ENCODE peak calls at places on chromosomes 3 and 15, in eight cellular contexts. J is uterus, T is vagina, Q is ovary, K is tibial artery, Z is iPS DF 6.9, V is body of pancreas, O is esophagus squamous epithelium. G is an unnamed sample. For H3K9me3 and H3K4me1, the result is how much of the 10 kb centered on the place peaks cover.

GRCh38 chr3:15295506-15295905 is 36.9 kb downstream of the SH3BP5 start:
- DNase-seq in J (no peak), T (no peak), Q (no peak), K (peak), Z (no peak), V (no peak), O (no peak), G (no peak)

GRCh38 chr3:36540898-36541518 is 160.7 kb downstream of the STAC start:
- DNase-seq in J (no peak), T (no peak), Q (no peak), K (no peak), Z (no peak), V (no peak), O (no peak), G (no peak)

GRCh38 chr3:24225027-24225743 is 269.5 kb downstream of the THRB start:
- DNase-seq in J (no peak), T (peak), Q (no peak), K (no peak), Z (no peak), V (no peak), O (no peak), G (no peak)

GRCh38 chr3:171282041-171282440 is 178.2 kb downstream of the TNIK start:
- DNase-seq in J (no peak), T (no peak), Q (no peak), K (no peak), Z (no peak), V (no peak), O (no peak), G (no peak)

GRCh38 chr3:13221491-13221890 is 148.3 kb upstream of the IQSEC1 start:
- DNase-seq in J (no peak), T (no peak), Q (no peak), K (no peak), Z (no peak), V (no peak), O (no peak), G (no peak)

GRCh38 chr3:30017882-30018281 is 588.5 kb upstream of the TGFBR2 start:
- DNase-seq in J (no peak), T (no peak), Q (no peak), K (no peak), Z (no peak), V (no peak), O (no peak), G (no peak)

GRCh38 chr3:132090921-132091320 is 56.1 kb upstream of the CPNE4 start:
- DNase-seq in J (no peak), T (no peak), Q (no peak), K (no peak), Z (no peak), V (no peak), O (no peak), G (no peak)

GRCh38 chr3:150158974-150159625 is 188.4 kb upstream of the PFN2 start:
- DNase-seq in J (no peak), T (no peak), Q (no peak), K (no peak), Z (no peak), V (peak), O (no peak), G (no peak)

GRCh38 chr3:88957751-88958452 is 149.5 kb upstream of the EPHA3 start:
- DNase-seq in J (no peak), T (no peak), Q (no peak), K (no peak), Z (no peak), V (no peak), O (no peak), G (no peak)

GRCh38 chr3:160343132-160343531 is 55.9 kb downstream of the IFT80 start:
- DNase-seq in J (no peak), T (no peak), Q (no peak), K (no peak), Z (no peak), V (no peak), O (no peak), G (no peak)

GRCh38 chr3:120101624-120102023 is 7.4 kb upstream of the GSK3B start:
- DNase-seq in J (no peak), T (no peak), Q (no peak), K (no peak), Z (no peak), V (no peak), O (no peak), G (no peak)

GRCh38 chr3:10816863-10817253 is 830 bp downstream of the SLC6A11 start:
- DNase-seq in J (no peak), T (no peak), Q (no peak), K (no peak), Z (no peak), V (no peak), O (no peak), G (no peak)

GRCh38 chr15:38588672-38589071 is 24.1 kb upstream of the RASGRP1 start:
- DNase-seq in J (no peak), T (no peak), Q (no peak), K (no peak), Z (no peak), V (no peak), O (no peak), G (no peak)

GRCh38 chr3:127030328-127031045 is 47.6 kb downstream of the PLXNA1 start:
- DNase-seq in J (no peak), T (no peak), Q (no peak), K (no peak), Z (no peak), V (no peak), O (no peak), G (no peak)

GRCh38 chr3:35664460-35664919 is 25.2 kb downstream of the ARPP21 start:
- DNase-seq in J (peak), T (no peak), Q (peak), K (peak), Z (no peak), V (peak), O (no peak), G (peak)

GRCh38 chr3:9808345-9809037 is 1.6 kb upstream of the TTLL3 start:
- DNase-seq in J (no peak), T (no peak), Q (no peak), K (no peak), Z (no peak), V (no peak), O (no peak), G (no peak)

GRCh38 chr3:42778644-42779043 is 5.6 kb upstream of the CCDC13 start:
- DNase-seq in J (peak), T (peak), Q (no peak), K (no peak), Z (no peak), V (no peak), O (no peak), G (no peak)

GRCh38 chr3:45100998-45101407 is 45.2 kb downstream of the CDCP1 start:
- DNase-seq in J (no peak), T (no peak), Q (no peak), K (no peak), Z (no peak), V (no peak), O (no peak), G (no peak)

GRCh38 chr3:45367451-45367850 is 20.9 kb upstream of the LARS2 start:
- DNase-seq in J (no peak), T (no peak), Q (no peak), K (no peak), Z (no peak), V (no peak), O (no peak), G (no peak)

GRCh38 chr15:62099171-62099601 is 32.4 kb downstream of the C2CD4A start:
- DNase-seq in J (no peak), T (no peak), Q (no peak), K (no peak), Z (no peak), V (no peak), O (no peak), G (no peak)

GRCh38 chr3:177478170-177478859 is 281.0 kb upstream of the TBL1XR1 start:
- DNase-seq in J (peak), T (no peak), Q (no peak), K (peak), Z (no peak), V (peak), O (no peak), G (no peak)

GRCh38 chr3:65979152-65979551 is 59.6 kb downstream of the MAGI1 start:
- DNase-seq in J (no peak), T (no peak), Q (no peak), K (peak), Z (no peak), V (no peak), O (no peak), G (no peak)

GRCh38 chr3:48798998-48799397 is 48.7 kb downstream of the PRKAR2A start:
- DNase-seq in J (no peak), T (no peak), Q (no peak), K (no peak), Z (no peak), V (peak), O (no peak), G (no peak)

GRCh38 chr3:127792664-127793292 is 29.5 kb downstream of the MGLL start:
- DNase-seq in J (peak), T (no peak), Q (no peak), K (peak), Z (no peak), V (no peak), O (no peak), G (peak)

GRCh38 chr3:179833294-179833693 is 180.5 kb downstream of the USP13 start:
- DNase-seq in J (no peak), T (no peak), Q (no peak), K (no peak), Z (no peak), V (no peak), O (no peak), G (no peak)

GRCh38 chr3:153052096-153052460 is 109.9 kb upstream of the RAP2B start:
- DNase-seq in J (peak), T (no peak), Q (no peak), K (peak), Z (no peak), V (no peak), O (no peak), G (no peak)

GRCh38 chr3:157166559-157166958 is 6.6 kb upstream of the CCNL1 start:
- DNase-seq in J (no peak), T (no peak), Q (no peak), K (no peak), Z (no peak), V (no peak), O (no peak), G (no peak)

GRCh38 chr3:73432021-73432722 is 192.6 kb downstream of the PDZRN3 start:
- DNase-seq in J (peak), T (peak), Q (no peak), K (no peak), Z (peak), V (no peak), O (no peak), G (no peak)

GRCh38 chr3:41502461-41502860 is 303.2 kb downstream of the CTNNB1 start:
- DNase-seq in J (no peak), T (no peak), Q (no peak), K (no peak), Z (no peak), V (no peak), O (no peak), G (no peak)

GRCh38 chr3:150970665-150971327 is 1.7 kb downstream of the CLRN1 start:
- DNase-seq in J (no peak), T (no peak), Q (no peak), K (no peak), Z (no peak), V (no peak), O (no peak), G (no peak)

GRCh38 chr3:38039101-38039898 is at the start of gene DLEC1:
- DNase-seq in J (peak), T (no peak), Q (peak), K (peak), Z (no peak), V (peak), O (peak), G (peak)

GRCh38 chr3:10262027-10262426 is 13.8 kb downstream of the TATDN2 start:
- DNase-seq in J (no peak), T (no peak), Q (no peak), K (no peak), Z (no peak), V (no peak), O (no peak), G (no peak)

DNA sequence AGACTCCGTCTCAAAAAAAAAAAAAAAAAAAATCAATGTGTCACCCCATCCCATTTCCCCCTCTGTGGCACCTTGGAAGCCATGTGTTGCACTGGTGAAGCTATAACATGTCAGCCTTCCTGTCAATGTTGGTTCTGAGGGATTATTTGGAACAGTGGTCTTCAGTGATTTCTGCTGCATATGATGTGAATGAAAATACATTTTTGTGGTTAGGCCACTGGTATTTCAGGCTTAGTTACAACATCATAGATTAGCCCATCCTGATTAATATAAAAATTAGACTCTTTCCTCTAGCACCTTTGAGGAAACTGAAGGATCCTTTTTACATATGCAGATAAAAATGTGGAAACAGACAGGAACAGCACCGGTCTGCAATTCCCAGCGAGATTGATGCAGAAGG is 94.6 kb downstream of the RFX7 start:
- DNase-seq in J (no peak), T (no peak), Q (no peak), K (no peak), Z (no peak), V (no peak), O (no peak), G (no peak)
- H3K9me3 ChIP-seq in J (under half), T (under half), Q (under half), K (under half), Z (under half), V (under half), O (under half), G (under half)

GRCh38 chr3:144564011-144564410 is 592.4 kb downstream of the DIPK2A start:
- DNase-seq in J (no peak), T (no peak), Q (no peak), K (no peak), Z (no peak), V (no peak), O (no peak), G (no peak)
- H3K4me1 ChIP-seq in J (under half), T (under half), Q (under half), K (under half), Z (under half), V (under half), O (under half), G (under half)

GRCh38 chr15:95296626-95297025 is 1033.9 kb upstream of the NR2F2 start:
- DNase-seq in J (no peak), T (no peak), Q (no peak), K (no peak), Z (no peak), V (no peak), O (no peak), G (no peak)

GRCh38 chr15:95292790-95293450 is 1037.6 kb upstream of the NR2F2 start:
- DNase-seq in J (no peak), T (no peak), Q (no peak), K (no peak), Z (no peak), V (no peak), O (no peak), G (no peak)

GRCh38 chr15:95298729-95299128 is 1031.8 kb upstream of the NR2F2 start:
- DNase-seq in J (no peak), T (no peak), Q (no peak), K (no peak), Z (no peak), V (no peak), O (no peak), G (no peak)

GRCh38 chr15:95295311-95295710 is 1035.2 kb upstream of the NR2F2 start:
- DNase-seq in J (no peak), T (no peak), Q (no peak), K (no peak), Z (no peak), V (no peak), O (no peak), G (no peak)

DNA sequence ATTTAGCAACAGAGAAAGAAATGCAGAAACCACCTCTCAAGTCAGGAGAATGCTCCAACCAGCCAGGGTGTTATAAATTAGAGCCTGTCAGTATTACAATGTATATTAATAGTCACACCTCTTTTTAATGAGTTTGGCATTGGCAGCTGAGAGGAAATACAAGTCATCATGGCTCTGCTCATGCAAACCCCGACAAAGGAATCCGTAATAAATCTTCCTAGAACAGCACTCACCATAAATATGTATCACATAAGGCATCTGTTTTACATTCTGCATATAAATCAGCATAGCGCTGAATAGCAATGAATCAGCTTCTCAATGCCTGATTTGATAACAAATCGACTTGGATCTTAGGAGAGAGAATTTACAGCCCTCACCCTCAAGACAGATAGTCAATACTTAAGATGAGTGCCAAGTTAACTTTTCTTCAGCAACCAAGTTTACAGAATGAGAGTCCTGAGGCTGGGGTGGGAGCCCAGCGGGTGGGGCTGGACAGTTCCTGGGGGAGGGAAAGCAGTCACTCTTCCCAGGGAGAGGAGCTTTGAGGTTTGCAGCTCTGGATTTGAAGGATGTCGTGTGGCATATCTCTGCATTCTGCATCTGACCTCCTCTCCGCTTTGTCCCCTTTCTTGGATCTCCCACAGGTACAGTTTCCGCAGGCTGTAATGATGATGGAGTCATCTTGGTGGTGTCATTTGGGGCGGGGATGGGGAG is 1034.4 kb upstream of the NR2F2 start:
- DNase-seq in J (no peak), T (no peak), Q (no peak), K (no peak), Z (no peak), V (no peak), O (no peak), G (no peak)
- H3K4me3 ChIP-seq in J (no peak), T (no peak), Q (no peak), K (no peak), Z (no peak), V (no peak), O (no peak), G (no peak)

GRCh38 chr15:50891159-50891558 is 17.3 kb upstream of the AP4E1 start:
- DNase-seq in J (no peak), T (no peak), Q (no peak), K (no peak), Z (no peak), V (no peak), O (no peak), G (no peak)
- H3K9me3 ChIP-seq in J (under half), T (under half), Q (under half), K (under half), Z (under half), V (under half), O (under half), G (under half)

GRCh38 chr15:98853593-98854420 is 153.8 kb downstream of the PGPEP1L start:
- DNase-seq in J (no peak), T (no peak), Q (peak), K (no peak), Z (no peak), V (no peak), O (no peak), G (peak)

GRCh38 chr15:98855067-98855814 is 152.4 kb downstream of the PGPEP1L start:
- DNase-seq in J (no peak), T (no peak), Q (no peak), K (no peak), Z (no peak), V (no peak), O (no peak), G (no peak)

GRCh38 chr15:98855815-98856539 is 151.6 kb downstream of the PGPEP1L start:
- DNase-seq in J (no peak), T (no peak), Q (no peak), K (no peak), Z (no peak), V (no peak), O (no peak), G (no peak)

GRCh38 chr15:98853161-98853560 is 154.4 kb downstream of the PGPEP1L start:
- DNase-seq in J (peak), T (no peak), Q (peak), K (peak), Z (no peak), V (peak), O (peak), G (peak)

DNA sequence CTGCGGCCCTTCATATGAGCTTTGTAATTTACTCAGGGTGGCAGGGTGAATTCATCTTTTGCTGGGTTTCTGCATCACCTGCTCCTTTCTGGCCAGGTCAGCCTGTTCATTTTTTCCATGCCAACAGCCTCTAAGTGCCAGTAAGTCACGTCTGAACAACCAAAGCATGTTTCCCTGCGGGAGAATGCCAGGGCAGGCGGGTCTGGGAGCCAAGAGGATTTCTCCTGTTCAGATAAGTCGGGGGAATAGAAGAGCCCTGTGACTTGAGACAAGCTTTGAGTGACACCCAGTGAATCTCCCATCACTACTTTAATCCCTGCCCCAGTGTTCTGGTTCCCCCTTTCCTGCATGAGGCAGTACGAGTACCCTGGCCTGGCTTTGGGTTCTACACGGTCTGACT is 153.1 kb downstream of the PGPEP1L start:
- DNase-seq in J (no peak), T (no peak), Q (no peak), K (peak), Z (no peak), V (no peak), O (no peak), G (no peak)
- H3K4me1 ChIP-seq in J (under half), T (half or more), Q (under half), K (half or more), Z (under half), V (half or more), O (half or more), G (under half)

DNA sequence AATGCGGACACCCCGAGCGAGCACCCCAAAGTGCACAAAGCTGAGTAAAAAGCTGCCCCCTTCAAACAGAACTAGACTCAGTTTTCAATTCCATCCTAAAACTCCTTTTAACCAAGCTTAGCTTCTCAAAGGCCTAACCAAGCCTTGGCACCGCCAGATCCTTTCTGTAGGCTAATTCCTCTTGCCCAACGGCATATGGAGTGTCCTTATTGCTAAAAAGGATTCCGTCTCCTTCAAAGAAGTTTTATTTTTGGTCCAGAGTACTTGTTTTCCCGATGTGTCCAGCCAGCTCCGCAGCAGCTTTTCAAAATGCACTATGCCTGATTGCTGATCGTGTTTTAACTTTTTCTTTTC is 5.3 kb downstream of the BHLHE40 start:
- DNase-seq in J (no peak), T (no peak), Q (no peak), K (no peak), Z (no peak), V (no peak), O (no peak), G (no peak)
- H3K4me3 ChIP-seq in J (no peak), T (peak), Q (no peak), K (peak), Z (no peak), V (no peak), O (peak), G (peak)

GRCh38 chr3:176079785-176080184 is 1117.5 kb downstream of the TBL1XR1 start:
- DNase-seq in J (no peak), T (no peak), Q (no peak), K (no peak), Z (no peak), V (no peak), O (no peak), G (no peak)
- H3K9me3 ChIP-seq in J (under half), T (under half), Q (under half), K (under half), Z (under half), V (under half), O (under half), G (under half)

GRCh38 chr3:124837730-124838186 is 49.4 kb downstream of the ITGB5 start:
- DNase-seq in J (peak), T (no peak), Q (no peak), K (peak), Z (no peak), V (peak), O (no peak), G (peak)
- H3K4me1 ChIP-seq in J (under half), T (half or more), Q (under half), K (half or more), Z (under half), V (under half), O (under half), G (under half)

G was measured in psoas muscle.